ENCODE peak calls at places on chromosomes 13 and 19, in eight cellular contexts. S, Y, J, R, O, P, L and T are unnamed samples.

GRCh38 chr13:37868691-37869505 is 674 bp downstream of the TRPC4 start:
- DNase-seq in S (no peak), Y (no peak), J (peak), R (no peak), O (peak), P (no peak), L (no peak), T (peak)

GRCh38 chr19:35115538-35115951 is at the start of gene FXYD3:
- DNase-seq in S (no peak), Y (no peak), J (no peak), R (no peak), O (no peak), P (no peak), L (no peak), T (no peak)

GRCh38 chr13:48595330-48596127 is 58.2 kb upstream of the CYSLTR2 start:
- DNase-seq in S (peak), Y (peak), J (peak), R (no peak), O (peak), P (no peak), L (no peak), T (peak)

GRCh38 chr13:77544365-77544764 is 8.9 kb downstream of the SCEL start:
- DNase-seq in S (peak), Y (no peak), J (peak), R (no peak), O (peak), P (no peak), L (no peak), T (no peak)

GRCh38 chr19:42443944-42444398 is 1.2 kb upstream of the CXCL17 start:
- DNase-seq in S (no peak), Y (no peak), J (no peak), R (no peak), O (no peak), P (no peak), L (no peak), T (no peak)

GRCh38 chr13:93726173-93727019 is 499.8 kb downstream of the GPC6 start:
- DNase-seq in S (no peak), Y (no peak), J (no peak), R (no peak), O (no peak), P (no peak), L (no peak), T (no peak)

GRCh38 chr19:41541990-41542584 is 33.9 kb upstream of the CEACAM21 start:
- DNase-seq in S (peak), Y (peak), J (peak), R (no peak), O (peak), P (no peak), L (peak), T (peak)

GRCh38 chr19:8682931-8683330 is 15.7 kb downstream of the ACTL9 start:
- DNase-seq in S (no peak), Y (no peak), J (no peak), R (no peak), O (no peak), P (no peak), L (no peak), T (no peak)

GRCh38 chr13:107185889-107186288 is 618.0 kb upstream of the ARGLU1 start:
- DNase-seq in S (no peak), Y (no peak), J (peak), R (no peak), O (peak), P (no peak), L (no peak), T (no peak)

GRCh38 chr19:54325631-54326030 is 12.7 kb upstream of the LILRA5 start:
- DNase-seq in S (no peak), Y (no peak), J (no peak), R (no peak), O (no peak), P (no peak), L (no peak), T (no peak)

GRCh38 chr19:8396563-8397203 is 6.5 kb downstream of the RAB11B start:
- DNase-seq in S (peak), Y (peak), J (peak), R (peak), O (peak), P (peak), L (peak), T (peak)

GRCh38 chr19:57348136-57348535 is 2.9 kb upstream of the ZNF304 start:
- DNase-seq in S (no peak), Y (no peak), J (no peak), R (no peak), O (peak), P (no peak), L (no peak), T (no peak)

GRCh38 chr13:85383291-85383690 is 415.9 kb downstream of the SLITRK6 start:
- DNase-seq in S (no peak), Y (peak), J (no peak), R (no peak), O (no peak), P (no peak), L (no peak), T (no peak)

GRCh38 chr13:39485314-39485700 is 117.7 kb downstream of the LHFPL6 start:
- DNase-seq in S (no peak), Y (no peak), J (no peak), R (no peak), O (peak), P (no peak), L (no peak), T (no peak)

GRCh38 chr13:59665184-59665583 is 498.5 kb downstream of the DIAPH3 start:
- DNase-seq in S (no peak), Y (no peak), J (no peak), R (no peak), O (no peak), P (no peak), L (no peak), T (no peak)

GRCh38 chr13:19305434-19305833 is 123.8 kb upstream of the TUBA3C start:
- DNase-seq in S (no peak), Y (no peak), J (no peak), R (no peak), O (no peak), P (no peak), L (peak), T (peak)

GRCh38 chr19:4456843-4457653 is 546 bp downstream of the UBXN6 start:
- DNase-seq in S (peak), Y (peak), J (peak), R (no peak), O (peak), P (no peak), L (no peak), T (peak)

GRCh38 chr19:9848060-9848459 is 12.9 kb downstream of the PIN1 start:
- DNase-seq in S (no peak), Y (peak), J (no peak), R (no peak), O (no peak), P (no peak), L (no peak), T (no peak)

GRCh38 chr13:21175656-21176194 is 627 bp downstream of the SKA3 start:
- DNase-seq in S (no peak), Y (peak), J (peak), R (no peak), O (peak), P (no peak), L (no peak), T (no peak)

GRCh38 chr13:101785858-101786257 is 333.4 kb downstream of the ITGBL1 start:
- DNase-seq in S (no peak), Y (peak), J (peak), R (no peak), O (no peak), P (no peak), L (no peak), T (no peak)

GRCh38 chr19:48806818-48807589 is 3.8 kb downstream of the BCAT2 start:
- DNase-seq in S (no peak), Y (peak), J (no peak), R (no peak), O (peak), P (no peak), L (no peak), T (no peak)

GRCh38 chr13:78060966-78061365 is 142.3 kb upstream of the EDNRB start:
- DNase-seq in S (no peak), Y (no peak), J (no peak), R (no peak), O (no peak), P (no peak), L (peak), T (no peak)

GRCh38 chr19:42172261-42172660 is 40.0 kb upstream of the POU2F2 start:
- DNase-seq in S (no peak), Y (no peak), J (no peak), R (no peak), O (no peak), P (no peak), L (no peak), T (no peak)

GRCh38 chr13:106612688-106613087 is 44.8 kb upstream of the ARGLU1 start:
- DNase-seq in S (peak), Y (no peak), J (peak), R (no peak), O (peak), P (no peak), L (no peak), T (peak)

GRCh38 chr19:58009301-58009665 is 6.7 kb upstream of the ZNF606 start:
- DNase-seq in S (no peak), Y (no peak), J (no peak), R (no peak), O (no peak), P (no peak), L (no peak), T (no peak)

GRCh38 chr13:50596776-50597203 is 246.7 kb downstream of the DLEU7 start:
- DNase-seq in S (no peak), Y (peak), J (no peak), R (no peak), O (no peak), P (no peak), L (no peak), T (no peak)

GRCh38 chr13:111492958-111493357 is 172.5 kb downstream of the TEX29 start:
- DNase-seq in S (no peak), Y (no peak), J (no peak), R (no peak), O (no peak), P (no peak), L (no peak), T (no peak)

GRCh38 chr19:6187374-6187773 is 51.9 kb downstream of the ACSBG2 start:
- DNase-seq in S (no peak), Y (no peak), J (no peak), R (no peak), O (no peak), P (no peak), L (no peak), T (no peak)

GRCh38 chr13:91200486-91200885 is 147.0 kb upstream of the MIR17HG start:
- DNase-seq in S (no peak), Y (no peak), J (no peak), R (no peak), O (no peak), P (no peak), L (no peak), T (no peak)

GRCh38 chr13:48954086-48954485 is 21.6 kb upstream of the FNDC3A start:
- DNase-seq in S (no peak), Y (no peak), J (peak), R (peak), O (peak), P (no peak), L (no peak), T (no peak)

GRCh38 chr19:29278716-29279115 is 65.8 kb upstream of the UQCRFS1 start:
- DNase-seq in S (no peak), Y (peak), J (no peak), R (no peak), O (no peak), P (no peak), L (no peak), T (no peak)

DNA sequence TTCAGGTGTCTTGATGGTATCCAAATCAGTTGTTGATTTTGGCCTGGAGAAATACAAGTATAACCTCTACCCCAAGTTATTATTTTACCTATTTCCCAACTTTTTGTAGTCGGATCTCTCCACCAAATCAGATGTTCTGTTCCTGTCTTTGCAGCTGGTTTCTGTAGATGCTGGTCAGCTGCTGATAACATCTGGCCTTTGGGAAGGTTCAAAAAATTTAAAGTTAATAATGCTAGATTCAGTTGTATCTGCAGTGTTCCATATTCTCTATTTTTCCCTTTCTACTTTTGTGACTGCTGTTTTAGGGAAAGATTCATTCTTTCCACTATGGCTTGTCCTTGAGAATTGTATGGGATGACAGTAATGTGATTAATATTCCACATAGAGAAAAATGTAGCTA is 99.3 kb downstream of the ZNF100 start:
- DNase-seq in S (no peak), Y (no peak), J (no peak), R (no peak), O (no peak), P (no peak), L (no peak), T (no peak)
- H3K27ac ChIP-seq in S (no peak), Y (no peak), J (no peak), R (no peak), O (no peak), P (no peak), L (no peak), T (no peak)

GRCh38 chr19:17112700-17113099 is 37.1 kb downstream of the MYO9B start:
- DNase-seq in S (no peak), Y (no peak), J (no peak), R (no peak), O (no peak), P (no peak), L (peak), T (peak)
- H3K27ac ChIP-seq in S (no peak), Y (no peak), J (no peak), R (no peak), O (no peak), P (peak), L (no peak), T (no peak)

GRCh38 chr13:29106651-29107050 is 286.5 kb downstream of the MTUS2 start:
- DNase-seq in S (no peak), Y (no peak), J (no peak), R (no peak), O (no peak), P (no peak), L (no peak), T (no peak)
- H3K27ac ChIP-seq in S (no peak), Y (no peak), J (no peak), R (no peak), O (no peak), P (no peak), L (no peak), T (no peak)

GRCh38 chr19:12973236-12973635 is 3.9 kb downstream of the DAND5 start:
- DNase-seq in S (no peak), Y (no peak), J (no peak), R (no peak), O (no peak), P (no peak), L (no peak), T (no peak)
- H3K27ac ChIP-seq in S (no peak), Y (no peak), J (no peak), R (no peak), O (no peak), P (no peak), L (no peak), T (no peak)

GRCh38 chr19:2619076-2619475 is 83.4 kb downstream of the GNG7 start:
- DNase-seq in S (no peak), Y (peak), J (no peak), R (no peak), O (peak), P (no peak), L (peak), T (peak)
- H3K27ac ChIP-seq in S (no peak), Y (peak), J (no peak), R (peak), O (no peak), P (no peak), L (peak), T (no peak)

GRCh38 chr13:79483302-79483701 is 2.3 kb downstream of the NDFIP2 start:
- DNase-seq in S (no peak), Y (no peak), J (peak), R (no peak), O (peak), P (no peak), L (no peak), T (no peak)
- H3K27ac ChIP-seq in S (no peak), Y (no peak), J (peak), R (peak), O (no peak), P (no peak), L (no peak), T (no peak)

DNA sequence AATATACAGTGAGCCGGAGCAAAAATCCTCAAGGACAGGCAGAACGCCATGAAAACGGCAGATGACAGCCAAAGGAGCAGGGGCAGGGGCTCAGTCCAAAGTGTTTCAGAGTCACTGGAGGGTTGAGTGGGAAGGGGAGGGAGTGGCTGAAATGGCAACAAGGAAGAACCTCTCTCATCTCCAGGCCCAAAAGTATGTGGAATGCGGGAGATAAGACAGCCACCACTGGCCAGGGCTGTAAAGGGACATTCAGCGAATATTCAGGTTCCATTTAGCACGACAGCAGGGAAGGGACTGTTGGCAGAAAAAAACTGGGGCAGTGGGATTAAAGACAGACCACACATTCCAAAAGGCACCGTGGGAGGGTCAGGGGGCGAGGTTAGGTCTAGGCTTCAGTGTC is 48.4 kb downstream of the USPL1 start:
- DNase-seq in S (no peak), Y (no peak), J (no peak), R (no peak), O (no peak), P (no peak), L (no peak), T (no peak)
- H3K27ac ChIP-seq in S (no peak), Y (no peak), J (no peak), R (no peak), O (peak), P (no peak), L (no peak), T (no peak)

GRCh38 chr19:1400281-1401137 is 833 bp downstream of the GAMT start:
- DNase-seq in S (no peak), Y (no peak), J (no peak), R (no peak), O (peak), P (no peak), L (peak), T (peak)

GRCh38 chr19:1399079-1399478 is 2.3 kb downstream of the GAMT start:
- DNase-seq in S (no peak), Y (no peak), J (no peak), R (no peak), O (no peak), P (no peak), L (no peak), T (no peak)

GRCh38 chr19:1397838-1398237 is 3.5 kb downstream of the GAMT start:
- DNase-seq in S (no peak), Y (no peak), J (no peak), R (no peak), O (no peak), P (no peak), L (no peak), T (no peak)

GRCh38 chr19:1401138-1401888 is at the start of gene GAMT:
- DNase-seq in S (no peak), Y (peak), J (no peak), R (no peak), O (peak), P (no peak), L (peak), T (no peak)

GRCh38 chr19:1399745-1400144 is 1.6 kb downstream of the GAMT start:
- DNase-seq in S (no peak), Y (no peak), J (no peak), R (no peak), O (no peak), P (no peak), L (no peak), T (no peak)
- H3K27ac ChIP-seq in S (no peak), Y (no peak), J (no peak), R (no peak), O (no peak), P (no peak), L (no peak), T (no peak)